ENCODE peak calls at places on chromosomes 7 and 10, in five cellular contexts. D is thyroid gland, R is heart right ventricle, S is body of pancreas, T is mesenchymal stem cell. F is an unnamed sample. For H3K9me3 and H3K36me3, the result is how much of the 10 kb centered on the place peaks cover.

GRCh38 chr7:117808273-117808868 is 64.9 kb downstream of the CTTNBP2 start:
- DNase-seq in D (peak), R (peak), S (peak), T (no peak), F (no peak)

GRCh38 chr7:67878808-67879207 is 882.2 kb downstream of the TYW1 start:
- DNase-seq in D (no peak), R (no peak), S (no peak), T (no peak), F (no peak)

GRCh38 chr7:120005720-120006119 is 267.3 kb upstream of the KCND2 start:
- DNase-seq in D (no peak), R (no peak), S (no peak), T (no peak), F (no peak)

GRCh38 chr7:20064974-20065862 is 152.0 kb downstream of the MACC1 start:
- DNase-seq in D (no peak), R (no peak), S (no peak), T (peak), F (no peak)

GRCh38 chr10:71747808-71748523 is 25.4 kb downstream of the VSIR start:
- DNase-seq in D (no peak), R (peak), S (no peak), T (no peak), F (no peak)

GRCh38 chr7:70829221-70830059 is 302.5 kb upstream of the GALNT17 start:
- DNase-seq in D (peak), R (peak), S (peak), T (peak), F (peak)

GRCh38 chr10:93711891-93712290 is 9.5 kb upstream of the FRA10AC1 start:
- DNase-seq in D (no peak), R (no peak), S (no peak), T (peak), F (no peak)

GRCh38 chr10:69179089-69179742 is 818 bp upstream of the SUPV3L1 start:
- DNase-seq in D (no peak), R (no peak), S (no peak), T (no peak), F (no peak)

GRCh38 chr7:101378808-101379207 is 16.1 kb downstream of the COL26A1 start:
- DNase-seq in D (no peak), R (peak), S (no peak), T (peak), F (no peak)

GRCh38 chr10:63692205-63692896 is 171.2 kb downstream of the REEP3 start:
- DNase-seq in D (no peak), R (no peak), S (no peak), T (no peak), F (no peak)

GRCh38 chr10:484925-485661 is 204.4 kb downstream of the DIP2C start:
- DNase-seq in D (peak), R (no peak), S (no peak), T (no peak), F (no peak)

GRCh38 chr10:101565370-101565900 is 22.6 kb downstream of the POLL start:
- DNase-seq in D (no peak), R (no peak), S (no peak), T (no peak), F (no peak)

GRCh38 chr10:10881132-10881813 is 136.4 kb upstream of the CELF2 start:
- DNase-seq in D (no peak), R (no peak), S (no peak), T (no peak), F (no peak)

GRCh38 chr10:35005868-35006267 is 84.3 kb downstream of the CUL2 start:
- DNase-seq in D (no peak), R (no peak), S (no peak), T (peak), F (no peak)

GRCh38 chr10:108363566-108363965 is 1199.1 kb upstream of the SORCS1 start:
- DNase-seq in D (no peak), R (no peak), S (no peak), T (no peak), F (no peak)

GRCh38 chr7:44953156-44953555 is 25.7 kb downstream of the MYO1G start:
- DNase-seq in D (no peak), R (no peak), S (no peak), T (no peak), F (no peak)

GRCh38 chr7:107559864-107560263 is 3.9 kb downstream of the COG5 start:
- DNase-seq in D (no peak), R (no peak), S (no peak), T (peak), F (no peak)

GRCh38 chr7:1850111-1850975 is 180.3 kb downstream of the ELFN1 start:
- DNase-seq in D (no peak), R (peak), S (no peak), T (no peak), F (no peak)

GRCh38 chr10:69439350-69439739 is 11.9 kb upstream of the TSPAN15 start:
- DNase-seq in D (peak), R (no peak), S (peak), T (no peak), F (no peak)

GRCh38 chr7:22846961-22847360 is 24.3 kb upstream of the TOMM7 start:
- DNase-seq in D (no peak), R (no peak), S (no peak), T (no peak), F (no peak)

GRCh38 chr7:144812379-144813283 is 23.2 kb downstream of the TPK1 start:
- DNase-seq in D (no peak), R (no peak), S (no peak), T (no peak), F (no peak)

GRCh38 chr10:121823993-121824463 is 103.8 kb downstream of the ATE1 start:
- DNase-seq in D (no peak), R (no peak), S (no peak), T (peak), F (peak)

GRCh38 chr10:73413108-73413527 is 740 bp downstream of the ANXA7 start:
- DNase-seq in D (peak), R (no peak), S (peak), T (no peak), F (no peak)

GRCh38 chr10:124035928-124036558 is 57.4 kb downstream of the CHST15 start:
- DNase-seq in D (peak), R (peak), S (peak), T (no peak), F (no peak)

GRCh38 chr10:108424656-108425055 is 1260.2 kb upstream of the SORCS1 start:
- DNase-seq in D (no peak), R (no peak), S (no peak), T (peak), F (no peak)

GRCh38 chr7:117399820-117400422 is 27.4 kb downstream of the ASZ1 start:
- DNase-seq in D (no peak), R (no peak), S (no peak), T (no peak), F (no peak)

GRCh38 chr7:28980504-28981281 is 22.6 kb upstream of the TRIL start:
- DNase-seq in D (no peak), R (no peak), S (no peak), T (peak), F (no peak)

GRCh38 chr7:37921340-37921805 is 933 bp downstream of the EPDR1 start:
- DNase-seq in D (peak), R (no peak), S (peak), T (peak), F (no peak)

GRCh38 chr10:79196470-79197461 is 128.0 kb downstream of the ZMIZ1 start:
- DNase-seq in D (peak), R (peak), S (peak), T (peak), F (no peak)

GRCh38 chr10:103696411-103697145 is 158.8 kb downstream of the SH3PXD2A start:
- DNase-seq in D (peak), R (peak), S (peak), T (peak), F (peak)

GRCh38 chr7:13850185-13850752 is 139.2 kb downstream of the ETV1 start:
- DNase-seq in D (no peak), R (no peak), S (peak), T (peak), F (no peak)

GRCh38 chr7:132221356-132221755 is 354.9 kb downstream of the PLXNA4 start:
- DNase-seq in D (no peak), R (no peak), S (no peak), T (no peak), F (no peak)

GRCh38 chr10:74683621-74684114 is 142.7 kb upstream of the KAT6B start:
- DNase-seq in D (no peak), R (no peak), S (no peak), T (peak), F (no peak)

GRCh38 chr7:7707756-7708310 is 10.6 kb downstream of the RPA3 start:
- DNase-seq in D (no peak), R (no peak), S (no peak), T (peak), F (peak)

GRCh38 chr10:48575901-48576300 is 29.0 kb downstream of the ARHGAP22 start:
- DNase-seq in D (no peak), R (no peak), S (no peak), T (no peak), F (no peak)

GRCh38 chr10:61974611-61975010 is 73.1 kb downstream of the ARID5B start:
- DNase-seq in D (peak), R (peak), S (peak), T (peak), F (no peak)

GRCh38 chr10:123795846-123796590 is 95.6 kb downstream of the CPXM2 start:
- DNase-seq in D (no peak), R (no peak), S (no peak), T (no peak), F (no peak)

GRCh38 chr7:27535795-27536194 is 126.9 kb downstream of the HIBADH start:
- DNase-seq in D (no peak), R (no peak), S (no peak), T (no peak), F (no peak)

GRCh38 chr10:56123247-56123646 is 237.8 kb downstream of the ZWINT start:
- DNase-seq in D (no peak), R (no peak), S (no peak), T (no peak), F (no peak)

GRCh38 chr7:144384555-144385245 is 18.8 kb downstream of the NOBOX start:
- DNase-seq in D (peak), R (no peak), S (no peak), T (peak), F (no peak)

DNA sequence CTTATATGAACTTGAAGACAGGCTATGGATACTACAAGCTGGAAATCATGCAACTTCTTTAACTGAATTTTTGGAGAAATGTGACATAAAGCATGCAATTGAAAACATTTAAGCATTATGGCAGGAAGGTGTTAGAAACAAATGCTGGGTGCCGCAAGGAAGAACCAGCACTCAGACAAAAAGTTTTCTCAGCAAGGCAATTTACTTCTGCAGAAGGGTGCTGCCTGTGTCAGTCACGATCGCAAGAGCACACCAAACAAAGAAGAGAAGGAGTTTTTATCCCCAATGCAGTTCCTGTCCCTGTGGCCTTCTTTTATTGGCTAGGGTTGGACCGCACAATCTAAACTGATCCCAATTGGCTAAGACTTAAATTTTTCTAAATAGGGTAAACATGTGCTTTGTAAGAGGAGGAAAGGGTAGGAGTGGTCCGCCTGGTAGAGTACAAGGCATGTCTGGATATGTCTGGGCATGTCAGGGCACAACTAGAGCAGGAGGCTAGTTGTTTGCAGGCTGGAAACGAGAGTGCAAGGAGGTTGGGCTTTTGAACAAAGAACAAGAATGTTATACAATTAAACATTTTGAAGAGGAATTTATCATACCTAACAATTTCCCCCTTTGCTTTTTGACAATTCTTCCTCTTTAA is 109.6 kb upstream of the FAM3C start:
- DNase-seq in D (no peak), R (no peak), S (no peak), T (no peak), F (no peak)
- H3K9me3 ChIP-seq in D (under half), R (under half), S (under half), T (under half), F (under half)

GRCh38 chr10:3150366-3150765 is 22.2 kb downstream of the PITRM1 start:
- DNase-seq in D (no peak), R (no peak), S (no peak), T (no peak), F (no peak)
- H3K36me3 ChIP-seq in D (half or more), R (under half), S (under half), T (half or more), F (under half)

DNA sequence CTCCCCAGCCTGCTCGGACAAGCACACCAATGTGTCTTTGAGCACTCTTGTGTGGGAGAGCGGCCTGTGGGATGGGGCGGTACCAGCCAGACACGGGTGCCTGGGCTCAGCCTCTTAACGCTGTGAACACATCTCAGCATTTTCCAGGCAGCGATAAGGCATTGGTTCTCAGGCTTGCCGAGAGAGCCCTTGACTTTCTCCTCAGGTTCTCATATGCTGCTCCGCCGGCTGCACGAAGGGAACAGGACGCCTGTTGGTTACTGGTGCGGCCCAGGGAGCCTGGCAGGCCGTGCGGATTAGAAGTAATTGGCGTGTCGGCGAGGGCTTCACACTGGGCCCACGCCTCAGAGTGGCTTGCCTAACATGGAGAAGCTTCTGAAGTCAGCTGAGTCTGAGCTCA is 456.7 kb upstream of the FOXK1 start:
- DNase-seq in D (peak), R (no peak), S (no peak), T (no peak), F (no peak)
- H3K9me3 ChIP-seq in D (under half), R (under half), S (under half), T (under half), F (under half)

DNA sequence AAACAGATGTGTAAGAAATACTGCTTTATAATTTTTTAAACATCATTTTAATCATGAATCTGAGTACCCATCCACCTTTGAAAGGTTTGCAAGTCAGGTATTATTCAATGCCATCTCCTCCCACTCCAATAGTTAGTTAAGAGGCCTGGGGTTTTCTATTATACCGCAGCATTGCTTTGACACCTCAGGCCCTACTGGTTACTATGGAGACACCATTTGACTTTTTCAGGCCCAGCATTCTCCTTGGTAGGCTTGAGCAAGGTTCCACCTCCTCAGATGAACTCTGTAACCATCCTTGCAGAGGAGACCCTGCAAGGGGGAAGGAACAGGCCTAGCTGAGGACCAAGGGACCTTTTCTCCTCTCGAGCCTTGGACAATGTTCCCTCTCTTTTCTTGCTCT is 326.9 kb upstream of the NPSR1 start:
- DNase-seq in D (no peak), R (no peak), S (no peak), T (no peak), F (no peak)
- H3K36me3 ChIP-seq in D (under half), R (under half), S (under half), T (under half), F (under half)

GRCh38 chr7:64997164-64997908 is 6.5 kb upstream of the ZNF117 start:
- DNase-seq in D (no peak), R (no peak), S (no peak), T (no peak), F (no peak)
- H3K9me3 ChIP-seq in D (under half), R (under half), S (under half), T (half or more), F (under half)

GRCh38 chr7:849781-850180 is 17.5 kb downstream of the SUN1 start:
- DNase-seq in D (no peak), R (no peak), S (no peak), T (no peak), F (no peak)
- H3K36me3 ChIP-seq in D (under half), R (under half), S (under half), T (half or more), F (under half)

GRCh38 chr7:64101943-64102655 is 56.9 kb downstream of the ZNF727 start:
- DNase-seq in D (no peak), R (no peak), S (no peak), T (no peak), F (no peak)
- H3K9me3 ChIP-seq in D (under half), R (under half), S (under half), T (under half), F (under half)

GRCh38 chr10:28561531-28561930 is 28.6 kb downstream of the WAC start:
- DNase-seq in D (no peak), R (no peak), S (no peak), T (no peak), F (no peak)

GRCh38 chr10:28558186-28558585 is 25.3 kb downstream of the WAC start:
- DNase-seq in D (no peak), R (no peak), S (no peak), T (no peak), F (no peak)

GRCh38 chr10:28560617-28561016 is 27.7 kb downstream of the WAC start:
- DNase-seq in D (no peak), R (no peak), S (no peak), T (no peak), F (no peak)

GRCh38 chr10:28559661-28560060 is 26.7 kb downstream of the WAC start:
- DNase-seq in D (no peak), R (no peak), S (no peak), T (no peak), F (no peak)

GRCh38 chr10:28558923-28559508 is 26.1 kb downstream of the WAC start:
- DNase-seq in D (no peak), R (no peak), S (no peak), T (no peak), F (no peak)
- H3K36me3 ChIP-seq in D (under half), R (under half), S (under half), T (half or more), F (under half)

GRCh38 chr10:37285063-37285462 is 159.7 kb downstream of the ANKRD30A start:
- DNase-seq in D (no peak), R (no peak), S (no peak), T (no peak), F (no peak)
- H3K9me3 ChIP-seq in D (under half), R (under half), S (under half), T (under half), F (under half)

DNA sequence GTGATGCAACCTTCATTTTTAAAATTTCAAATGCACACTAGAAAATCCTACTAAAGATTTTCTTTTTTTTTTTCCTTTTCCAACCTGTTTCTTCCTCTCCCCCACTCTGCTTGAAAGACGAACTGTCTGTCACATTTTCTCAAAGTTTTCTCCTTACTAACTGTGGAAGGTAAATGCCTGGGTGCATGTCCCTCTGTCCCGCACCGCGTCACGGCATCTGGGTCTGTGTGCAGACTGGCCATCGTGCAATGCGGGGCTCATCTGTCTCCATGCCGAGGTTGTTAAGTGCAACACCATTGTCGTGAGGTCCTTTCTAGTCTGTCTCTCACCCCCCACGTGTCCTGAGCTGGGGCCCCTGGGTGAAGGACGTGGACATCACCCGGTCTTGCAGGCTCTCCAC is 28.4 kb downstream of the PFKFB3 start:
- DNase-seq in D (no peak), R (no peak), S (no peak), T (no peak), F (no peak)
- H3K36me3 ChIP-seq in D (under half), R (under half), S (under half), T (half or more), F (under half)